ENCODE peak calls at places on chromosomes 6 and 20, in ten cellular contexts. Z is T-cell; F is Peyer's patch; M is cardiac muscle cell; D is G401; N is effector CD4-positive, alpha-beta T cell; Y is activated gamma-delta T cell; P is A172; W is pons; B is stimulated activated CD4-positive, alpha-beta T cell treated with anti-CD3 and anti-CD28 coated beads, Interleukin-4, amount 100 ng/mL, for 1 hour. I is an unnamed sample.

GRCh38 chr6:104689551-104690205 is 170.0 kb downstream of the HACE1 start:
- DNase-seq in P (no peak), N (no peak), Z (no peak), M (no peak), D (peak; percentile 81), Y (no peak), F (no peak), W (no peak), B (no peak), I (no peak)

GRCh38 chr6:125793280-125793679 is 2.5 kb downstream of the NCOA7 start:
- DNase-seq in B (no peak), P (no peak), Y (no peak), M (no peak), W (no peak), D (peak; percentile 72), F (no peak), N (no peak), Z (no peak), I (no peak)

GRCh38 chr6:4647414-4648365 is 128.5 kb upstream of the CDYL start:
- DNase-seq in Y (no peak), B (peak; percentile 7), Z (no peak), F (no peak), D (peak; percentile 20), P (peak; percentile 71), M (peak; percentile 89), N (no peak), W (peak; percentile 54), I (peak; percentile 84)

GRCh38 chr20:13492001-13492480 is 146.7 kb downstream of the TASP1 start:
- DNase-seq in B (no peak), Z (no peak), N (no peak), W (peak; percentile 5), P (peak; percentile 25), Y (no peak), M (peak; percentile 1), D (no peak), F (no peak), I (no peak)

GRCh38 chr20:21147593-21147992 is 21.7 kb downstream of the KIZ start:
- DNase-seq in F (no peak), Y (no peak), B (no peak), N (no peak), D (no peak), Z (no peak), W (no peak), M (no peak), P (peak; percentile 33), I (no peak)

GRCh38 chr6:3195695-3196497 is 31.6 kb downstream of the TUBB2B start:
- DNase-seq in Y (no peak), W (peak; percentile 56), B (no peak), F (no peak), N (no peak), D (peak; percentile 63), M (no peak), Z (no peak), P (peak; percentile 72), I (no peak)

GRCh38 chr6:170162011-170162770 is 128.7 kb downstream of the DLL1 start:
- DNase-seq in M (no peak), P (no peak), Z (no peak), W (no peak), F (no peak), N (no peak), B (no peak), D (no peak), Y (no peak), I (no peak)

GRCh38 chr20:56428881-56429280 is 16.8 kb downstream of the CASS4 start:
- DNase-seq in B (no peak), N (no peak), M (no peak), P (no peak), Y (no peak), F (no peak), Z (no peak), D (no peak), W (no peak), I (no peak)

GRCh38 chr20:50918403-50918802 is 12.8 kb downstream of the ADNP start:
- DNase-seq in Z (no peak), P (no peak), D (no peak), Y (no peak), M (no peak), W (no peak), B (no peak), F (no peak), N (no peak), I (no peak)

GRCh38 chr20:39269493-39270217 is 307.5 kb downstream of the DHX35 start:
- DNase-seq in B (no peak), P (no peak), N (no peak), F (no peak), Y (no peak), D (no peak), W (no peak), Z (no peak), M (no peak), I (no peak)

GRCh38 chr6:1635305-1636010 is 25.7 kb downstream of the FOXC1 start:
- DNase-seq in D (no peak), F (no peak), Y (no peak), N (no peak), Z (no peak), P (no peak), M (no peak), W (no peak), B (no peak), I (no peak)

GRCh38 chr6:141153563-141153962 is 979.2 kb upstream of the GJE1 start:
- DNase-seq in N (peak; percentile 29), Y (no peak), W (no peak), B (no peak), D (no peak), M (no peak), Z (peak; percentile 55), P (no peak), F (no peak), I (no peak)

GRCh38 chr20:7703436-7703835 is 236.8 kb downstream of the HAO1 start:
- DNase-seq in D (peak; percentile 7), Y (no peak), P (no peak), Z (no peak), N (no peak), F (no peak), M (no peak), B (no peak), W (peak; percentile 31), I (no peak)

GRCh38 chr6:128807577-128807976 is 75.4 kb upstream of the LAMA2 start:
- DNase-seq in Y (no peak), D (no peak), W (peak; percentile 29), B (no peak), M (peak; percentile 42), P (peak; percentile 52), Z (no peak), N (no peak), F (no peak), I (no peak)

GRCh38 chr6:40022867-40023266 is 88.6 kb upstream of the MOCS1 start:
- DNase-seq in M (no peak), P (no peak), N (no peak), D (no peak), W (no peak), F (no peak), Z (no peak), Y (no peak), B (no peak), I (no peak)

GRCh38 chr6:79710127-79710526 is 79.0 kb downstream of the SH3BGRL2 start:
- DNase-seq in P (no peak), M (no peak), F (no peak), N (no peak), Z (no peak), Y (no peak), D (no peak), W (no peak), B (no peak), I (no peak)

GRCh38 chr20:5001174-5002076 is at the start of gene SLC23A2:
- DNase-seq in Y (peak; percentile 50), Z (peak; percentile 49), D (peak; percentile 47), M (peak; percentile 56), P (no peak), N (peak; percentile 49), B (peak; percentile 72), F (peak; percentile 62), W (no peak), I (peak; percentile 70)

GRCh38 chr20:53826597-53827291 is 233.1 kb upstream of the ZNF217 start:
- DNase-seq in B (no peak), W (peak; percentile 44), N (no peak), P (no peak), M (no peak), Z (no peak), D (no peak), Y (no peak), F (peak; percentile 74), I (no peak)

GRCh38 chr6:166005401-166005845 is 162.2 kb downstream of the TBXT start:
- DNase-seq in F (no peak), B (no peak), Z (no peak), D (peak; percentile 52), P (no peak), Y (no peak), W (peak; percentile 3), N (no peak), M (peak; percentile 49), I (peak; percentile 53)

GRCh38 chr20:51208162-51208561 is 185.3 kb upstream of the KCNG1 start:
- DNase-seq in Y (no peak), W (no peak), P (no peak), B (no peak), M (no peak), F (no peak), Z (no peak), D (no peak), N (no peak), I (no peak)

GRCh38 chr6:150134280-150134920 is 8.4 kb upstream of the PPP1R14C start:
- DNase-seq in N (no peak), Z (no peak), F (no peak), Y (no peak), M (no peak), B (no peak), P (no peak), D (no peak), W (no peak), I (no peak)

GRCh38 chr6:128508588-128509296 is 11.7 kb downstream of the PTPRK start:
- DNase-seq in Z (no peak), W (peak; percentile 91), M (no peak), D (no peak), P (peak; percentile 90), F (no peak), N (no peak), B (no peak), Y (no peak), I (no peak)

I was measured in pancreas.